ENCODE peak calls at places on chromosomes 12 and 14, in four cellular contexts. One of them, this sample, is unnamed.

GRCh38 chr14:52241102-52241793 is 26.2 kb upstream of the PTGDR start:
- DNase-seq in H9: no peak
- DNase-seq in H1: no peak
- DNase-seq in IMR-90: peak; percentile 89
- DNase-seq in this sample: no peak

GRCh38 chr12:25594376-25594775 is 41.3 kb upstream of the LMNTD1 start:
- DNase-seq in IMR-90: no peak
- DNase-seq in H1: no peak
- DNase-seq in H9: no peak
- DNase-seq in this sample: no peak

GRCh38 chr12:132166093-132166492 is 21.8 kb downstream of the NOC4L start:
- DNase-seq in IMR-90: no peak
- DNase-seq in H1: no peak
- DNase-seq in H9: no peak
- DNase-seq in this sample: no peak

GRCh38 chr12:32661706-32662105 is 17.4 kb upstream of the DNM1L start:
- DNase-seq in H1: peak; percentile 38
- DNase-seq in H9: no peak
- DNase-seq in IMR-90: no peak
- DNase-seq in this sample: no peak

GRCh38 chr12:121314441-121314840 is 17.9 kb upstream of the CAMKK2 start:
- DNase-seq in IMR-90: no peak
- DNase-seq in H9: no peak
- DNase-seq in H1: no peak
- DNase-seq in this sample: no peak

GRCh38 chr12:62259311-62259992 is 752 bp upstream of the USP15 start:
- DNase-seq in H1: no peak
- DNase-seq in IMR-90: no peak
- DNase-seq in H9: no peak
- DNase-seq in this sample: no peak

GRCh38 chr14:25046301-25046943 is 3.5 kb downstream of the STXBP6 start:
- DNase-seq in IMR-90: peak; percentile 26
- DNase-seq in H1: no peak
- DNase-seq in H9: no peak
- DNase-seq in this sample: no peak

GRCh38 chr12:50579757-50580267 is 75.0 kb downstream of the DIP2B start:
- DNase-seq in IMR-90: peak; percentile 60
- DNase-seq in H1: no peak
- DNase-seq in H9: no peak
- DNase-seq in this sample: no peak

GRCh38 chr12:89247541-89247942 is 104.8 kb downstream of the DUSP6 start:
- DNase-seq in H9: peak; percentile 47
- DNase-seq in H1: no peak
- DNase-seq in IMR-90: peak; percentile 19
- DNase-seq in this sample: peak; percentile 75

GRCh38 chr12:68368332-68368731 is 36.2 kb upstream of the MDM1 start:
- DNase-seq in H9: no peak
- DNase-seq in H1: no peak
- DNase-seq in IMR-90: no peak
- DNase-seq in this sample: no peak

GRCh38 chr14:89292579-89293348 is 124.3 kb downstream of the FOXN3 start:
- DNase-seq in H9: no peak
- DNase-seq in H1: no peak
- DNase-seq in IMR-90: no peak
- DNase-seq in this sample: peak; percentile 53

GRCh38 chr14:29892327-29892726 is 35.3 kb downstream of the PRKD1 start:
- DNase-seq in IMR-90: peak; percentile 13
- DNase-seq in H9: no peak
- DNase-seq in H1: no peak
- DNase-seq in this sample: no peak

GRCh38 chr12:81998761-81999378 is 239.7 kb upstream of the PPFIA2 start:
- DNase-seq in H9: no peak
- DNase-seq in H1: no peak
- DNase-seq in IMR-90: no peak
- DNase-seq in this sample: no peak

GRCh38 chr12:21677622-21678277 is 20.1 kb upstream of the LDHB start:
- DNase-seq in H1: no peak
- DNase-seq in H9: no peak
- DNase-seq in IMR-90: peak; percentile 53
- DNase-seq in this sample: no peak

GRCh38 chr12:10982244-10982643 is 4.5 kb downstream of the TAS2R50 start:
- DNase-seq in IMR-90: no peak
- DNase-seq in H9: no peak
- DNase-seq in H1: no peak
- DNase-seq in this sample: no peak

GRCh38 chr12:46886541-46887041 is 60.8 kb upstream of the SLC38A4 start:
- DNase-seq in IMR-90: peak; percentile 51
- DNase-seq in H1: no peak
- DNase-seq in H9: no peak
- DNase-seq in this sample: no peak

GRCh38 chr12:88579941-88580871 is at the start of gene KITLG:
- DNase-seq in IMR-90: peak; percentile 87
- DNase-seq in H9: peak; percentile 92
- DNase-seq in H1: peak; percentile 88
- DNase-seq in this sample: peak; percentile 94

GRCh38 chr14:51498411-51499227 is 153.1 kb upstream of the FRMD6 start:
- DNase-seq in IMR-90: no peak
- DNase-seq in H1: no peak
- DNase-seq in H9: no peak
- DNase-seq in this sample: peak; percentile 22

GRCh38 chr14:93911975-93912374 is 15.2 kb upstream of the FAM181A start:
- DNase-seq in H9: no peak
- DNase-seq in IMR-90: no peak
- DNase-seq in H1: no peak
- DNase-seq in this sample: no peak

GRCh38 chr12:54173066-54173726 is 15.6 kb downstream of the SMUG1 start:
- DNase-seq in H9: peak; percentile 48
- DNase-seq in H1: peak; percentile 66
- DNase-seq in IMR-90: no peak
- DNase-seq in this sample: no peak

GRCh38 chr12:46549527-46550265 is 177.1 kb upstream of the SLC38A2 start:
- DNase-seq in H9: no peak
- DNase-seq in H1: no peak
- DNase-seq in IMR-90: peak; percentile 97
- DNase-seq in this sample: no peak

GRCh38 chr12:73181244-73181643 is 909.1 kb downstream of the TRHDE start:
- DNase-seq in H9: no peak
- DNase-seq in IMR-90: no peak
- DNase-seq in H1: no peak
- DNase-seq in this sample: peak; percentile 49

GRCh38 chr12:28088566-28089277 is 101.5 kb upstream of the CCDC91 start:
- DNase-seq in H9: no peak
- DNase-seq in H1: no peak
- DNase-seq in IMR-90: no peak
- DNase-seq in this sample: no peak

GRCh38 chr12:122991623-122992275 is 11.3 kb downstream of the ARL6IP4 start:
- DNase-seq in IMR-90: no peak
- DNase-seq in H1: no peak
- DNase-seq in H9: no peak
- DNase-seq in this sample: no peak

GRCh38 chr12:23893611-23894010 is 55.9 kb downstream of the SOX5 start:
- DNase-seq in IMR-90: no peak
- DNase-seq in H9: no peak
- DNase-seq in H1: no peak
- DNase-seq in this sample: no peak

GRCh38 chr12:116880817-116881324 is 370 bp downstream of the HRK start:
- DNase-seq in H1: peak; percentile 75
- DNase-seq in IMR-90: peak; percentile 45
- DNase-seq in H9: peak; percentile 81
- DNase-seq in this sample: peak; percentile 79

GRCh38 chr14:68789798-68790655 is 2.8 kb downstream of the ZFP36L1 start:
- DNase-seq in IMR-90: no peak
- DNase-seq in H9: no peak
- DNase-seq in H1: peak; percentile 45
- DNase-seq in this sample: no peak

GRCh38 chr14:100394886-100395672 is 71.9 kb downstream of the SLC25A47 start:
- DNase-seq in IMR-90: no peak
- DNase-seq in H9: no peak
- DNase-seq in H1: no peak
- DNase-seq in this sample: no peak

GRCh38 chr14:100398044-100398443 is 74.9 kb downstream of the SLC25A47 start:
- DNase-seq in IMR-90: no peak
- DNase-seq in H9: no peak
- DNase-seq in H1: no peak
- DNase-seq in this sample: peak; percentile 25

GRCh38 chr14:100399052-100399849 is 76.1 kb downstream of the SLC25A47 start:
- DNase-seq in H9: no peak
- DNase-seq in IMR-90: no peak
- DNase-seq in H1: no peak
- DNase-seq in this sample: no peak

GRCh38 chr14:100393906-100394732 is 71.0 kb downstream of the SLC25A47 start:
- DNase-seq in H1: no peak
- DNase-seq in IMR-90: no peak
- DNase-seq in H9: no peak
- DNase-seq in this sample: peak; percentile 82

GRCh38 chr14:100396266-100396795 is 73.2 kb downstream of the SLC25A47 start:
- DNase-seq in H1: no peak
- DNase-seq in H9: no peak
- DNase-seq in IMR-90: no peak
- DNase-seq in this sample: no peak
- H4K5ac ChIP-seq in H1: no peak overlapping the region
- H4K5ac ChIP-seq in H9: no peak overlapping the region
- H4K5ac ChIP-seq in IMR-90: no peak overlapping the region
- H4K5ac ChIP-seq in this sample: no peak overlapping the region

GRCh38 chr14:37051680-37052079 is 120.7 kb downstream of the SLC25A21 start:
- DNase-seq in H9: peak; percentile 41
- DNase-seq in IMR-90: no peak
- DNase-seq in H1: no peak
- DNase-seq in this sample: no peak
- H4K5ac ChIP-seq in H9: no peak overlapping the region
- H4K5ac ChIP-seq in IMR-90: no peak overlapping the region
- H4K5ac ChIP-seq in H1: no peak overlapping the region
- H4K5ac ChIP-seq in this sample: no peak overlapping the region

GRCh38 chr14:102568115-102568614 is 24.3 kb upstream of the RCOR1 start:
- DNase-seq in IMR-90: no peak
- DNase-seq in H1: no peak
- DNase-seq in H9: peak; percentile 87
- DNase-seq in this sample: peak; percentile 91
- H4K5ac ChIP-seq in IMR-90: no peak overlapping the region
- H4K5ac ChIP-seq in H1: no peak overlapping the region
- H4K5ac ChIP-seq in H9: no peak overlapping the region
- H4K5ac ChIP-seq in this sample: peak overlapping the region; percentile 99

DNA sequence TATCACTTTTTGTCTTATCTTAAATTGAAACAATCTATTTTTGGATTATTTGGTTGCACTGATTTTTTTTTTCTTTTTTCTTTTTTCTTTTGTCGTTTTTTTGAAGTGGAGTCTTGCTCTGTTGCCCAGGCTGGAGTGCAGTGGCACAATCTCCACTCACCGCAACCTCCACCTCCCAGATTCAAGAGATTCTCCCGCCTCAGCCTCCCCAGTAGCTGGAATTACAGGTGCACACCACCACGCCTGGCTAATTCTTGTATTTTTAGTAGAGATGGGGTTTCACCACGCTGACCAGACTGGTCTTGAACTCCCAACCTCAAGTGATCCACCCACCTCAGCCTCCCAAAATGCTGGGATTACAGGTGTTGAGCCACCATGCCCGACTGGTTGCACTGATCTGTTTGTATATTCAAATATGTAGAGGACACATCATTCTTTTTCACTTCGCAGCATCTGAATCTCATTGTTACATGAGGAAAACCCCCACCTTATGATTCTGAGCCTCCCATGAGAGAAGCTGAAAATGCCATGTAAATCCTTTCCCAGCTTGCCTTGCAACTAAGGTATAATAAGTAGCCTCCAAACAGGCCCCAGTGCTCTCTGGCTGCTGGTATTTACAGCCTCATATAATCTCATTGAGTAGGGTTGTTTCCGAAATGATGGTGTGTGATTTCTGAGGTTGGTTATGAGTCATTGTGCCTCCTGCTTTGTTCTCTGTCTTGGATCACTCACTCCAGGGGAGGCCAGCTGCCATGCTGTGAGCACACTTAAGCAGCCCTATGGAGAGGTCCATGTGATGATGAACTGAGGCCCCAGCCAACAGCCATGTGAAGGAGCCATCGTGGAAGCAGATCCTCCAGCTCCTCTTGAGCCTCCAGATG is 5.2 kb upstream of the HSP90B1 start:
- DNase-seq in H1: no peak
- DNase-seq in H9: no peak
- DNase-seq in IMR-90: peak; percentile 88
- DNase-seq in this sample: peak; percentile 47
- H4K5ac ChIP-seq in H1: no peak overlapping the region
- H4K5ac ChIP-seq in H9: no peak overlapping the region
- H4K5ac ChIP-seq in IMR-90: peak overlapping the region; percentile 57
- H4K5ac ChIP-seq in this sample: no peak overlapping the region

GRCh38 chr12:77104281-77104680 is 38.9 kb upstream of the E2F7 start:
- DNase-seq in H9: no peak
- DNase-seq in IMR-90: peak; percentile 17
- DNase-seq in H1: no peak
- DNase-seq in this sample: no peak

GRCh38 chr12:77099799-77100198 is 34.4 kb upstream of the E2F7 start:
- DNase-seq in H9: no peak
- DNase-seq in H1: no peak
- DNase-seq in IMR-90: no peak
- DNase-seq in this sample: no peak

GRCh38 chr12:77104792-77105191 is 39.4 kb upstream of the E2F7 start:
- DNase-seq in H9: no peak
- DNase-seq in H1: no peak
- DNase-seq in IMR-90: peak; percentile 72
- DNase-seq in this sample: peak; percentile 29

GRCh38 chr12:77102123-77102522 is 36.8 kb upstream of the E2F7 start:
- DNase-seq in H1: no peak
- DNase-seq in IMR-90: no peak
- DNase-seq in H9: no peak
- DNase-seq in this sample: no peak

GRCh38 chr12:77102691-77103090 is 37.3 kb upstream of the E2F7 start:
- DNase-seq in H1: no peak
- DNase-seq in IMR-90: peak; percentile 79
- DNase-seq in H9: no peak
- DNase-seq in this sample: no peak
- H4K5ac ChIP-seq in H1: no peak overlapping the region
- H4K5ac ChIP-seq in IMR-90: no peak overlapping the region
- H4K5ac ChIP-seq in H9: no peak overlapping the region
- H4K5ac ChIP-seq in this sample: no peak overlapping the region

DNA sequence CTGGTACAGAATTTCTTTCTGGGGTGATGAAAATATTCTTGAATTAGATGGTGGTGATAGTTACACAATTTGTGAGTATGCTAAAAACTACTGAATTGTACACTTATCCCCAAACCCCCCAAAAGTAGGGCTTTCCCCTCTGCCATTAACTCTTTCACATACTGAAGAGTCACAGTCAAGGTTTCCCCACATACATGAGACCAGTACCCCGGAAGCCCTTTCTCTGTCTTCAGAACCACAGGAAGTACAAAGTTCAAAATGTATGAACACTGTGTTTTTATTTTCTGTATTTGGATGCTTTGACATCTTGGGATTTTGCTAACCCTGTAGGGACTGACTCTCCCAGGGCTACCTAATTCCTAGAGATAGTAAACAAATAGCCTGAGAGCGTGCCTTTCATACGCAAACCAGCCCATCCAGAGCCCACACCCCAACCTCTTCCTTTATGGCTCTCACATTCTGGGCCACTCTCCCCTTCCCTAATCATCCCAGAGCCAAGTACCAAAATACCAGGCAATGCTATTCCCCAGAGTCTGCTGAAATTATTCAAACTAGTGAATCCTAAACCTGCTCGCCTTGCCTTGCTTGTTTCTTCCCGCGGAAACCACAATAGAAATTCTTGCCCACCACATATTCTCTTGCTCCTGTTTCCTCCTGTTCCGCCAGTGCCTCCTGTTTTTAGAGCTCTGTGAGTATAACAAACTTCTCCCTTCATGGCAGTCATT is 524.7 kb downstream of the FUT8 start:
- DNase-seq in H9: no peak
- DNase-seq in IMR-90: no peak
- DNase-seq in H1: no peak
- DNase-seq in this sample: no peak
- H4K5ac ChIP-seq in H9: no peak overlapping the region
- H4K5ac ChIP-seq in IMR-90: no peak overlapping the region
- H4K5ac ChIP-seq in H1: no peak overlapping the region
- H4K5ac ChIP-seq in this sample: no peak overlapping the region